ENCODE peak calls at places on chromosomes 1 and 21, in seven cellular contexts. H, N, D, M, P, A and C are unnamed samples.

GRCh38 chr1:70143052-70143659 is 62.2 kb downstream of the LRRC40 start:
- DNase-seq in M (no peak), D (no peak), A (no peak), P (no peak), N (no peak), H (no peak), C (no peak)

GRCh38 chr1:236760480-236760879 is 34.6 kb upstream of the MTR start:
- DNase-seq in N (no peak), M (no peak), P (no peak), D (no peak), H (no peak), A (no peak), C (no peak)

GRCh38 chr1:100530901-100531487 is 6.9 kb upstream of the GPR88 start:
- DNase-seq in N (no peak), H (peak; percentile 40), M (no peak), D (no peak), A (no peak), P (no peak), C (no peak)

GRCh38 chr1:15326691-15327530 is 79.9 kb downstream of the FHAD1 start:
- DNase-seq in M (no peak), H (no peak), D (no peak), P (no peak), N (no peak), A (peak; percentile 47), C (no peak)

GRCh38 chr21:17554619-17555472 is 42.0 kb downstream of the CXADR start:
- DNase-seq in P (no peak), D (peak; percentile 32), H (no peak), A (peak; percentile 61), M (no peak), N (no peak), C (no peak)

GRCh38 chr1:6251681-6252373 is 7.8 kb downstream of the HES3 start:
- DNase-seq in D (no peak), N (no peak), H (no peak), P (no peak), M (no peak), A (no peak), C (no peak)

GRCh38 chr1:193102662-193103061 is 2.6 kb downstream of the GLRX2 start:
- DNase-seq in H (no peak), M (no peak), D (peak; percentile 28), P (no peak), N (no peak), A (no peak), C (no peak)

GRCh38 chr1:17472814-17473213 is 33.3 kb upstream of the RCC2 start:
- DNase-seq in A (no peak), M (no peak), H (no peak), P (no peak), N (no peak), D (no peak), C (no peak)

GRCh38 chr1:172070055-172070454 is 228.8 kb downstream of the DNM3 start:
- DNase-seq in N (no peak), H (no peak), A (no peak), P (no peak), D (no peak), M (no peak), C (no peak)

GRCh38 chr1:173095632-173096031 is 44.9 kb upstream of the TNFSF18 start:
- DNase-seq in D (no peak), P (no peak), H (no peak), A (no peak), N (no peak), M (no peak), C (no peak)

GRCh38 chr1:210747890-210748289 is 386.1 kb downstream of the KCNH1 start:
- DNase-seq in P (no peak), M (no peak), A (no peak), H (no peak), N (no peak), D (no peak), C (no peak)

GRCh38 chr1:117375327-117375726 is 8.1 kb downstream of the MAN1A2 start:
- DNase-seq in N (no peak), H (no peak), D (no peak), M (no peak), A (no peak), P (no peak), C (no peak)

GRCh38 chr1:162626733-162627132 is 5.5 kb upstream of the DDR2 start:
- DNase-seq in A (no peak), N (no peak), D (no peak), H (no peak), P (no peak), M (no peak), C (no peak)

GRCh38 chr1:28036431-28036830 is 52.0 kb downstream of the EYA3 start:
- DNase-seq in P (no peak), A (no peak), H (no peak), M (no peak), N (no peak), D (no peak), C (no peak)

GRCh38 chr1:100387209-100387608 is 34.9 kb downstream of the CDC14A start:
- DNase-seq in N (no peak), H (no peak), P (no peak), A (no peak), D (no peak), M (no peak), C (no peak)

GRCh38 chr1:162138599-162139397 is 69.3 kb downstream of the NOS1AP start:
- DNase-seq in A (no peak), P (no peak), N (no peak), D (no peak), H (no peak), M (no peak), C (no peak)

DNA sequence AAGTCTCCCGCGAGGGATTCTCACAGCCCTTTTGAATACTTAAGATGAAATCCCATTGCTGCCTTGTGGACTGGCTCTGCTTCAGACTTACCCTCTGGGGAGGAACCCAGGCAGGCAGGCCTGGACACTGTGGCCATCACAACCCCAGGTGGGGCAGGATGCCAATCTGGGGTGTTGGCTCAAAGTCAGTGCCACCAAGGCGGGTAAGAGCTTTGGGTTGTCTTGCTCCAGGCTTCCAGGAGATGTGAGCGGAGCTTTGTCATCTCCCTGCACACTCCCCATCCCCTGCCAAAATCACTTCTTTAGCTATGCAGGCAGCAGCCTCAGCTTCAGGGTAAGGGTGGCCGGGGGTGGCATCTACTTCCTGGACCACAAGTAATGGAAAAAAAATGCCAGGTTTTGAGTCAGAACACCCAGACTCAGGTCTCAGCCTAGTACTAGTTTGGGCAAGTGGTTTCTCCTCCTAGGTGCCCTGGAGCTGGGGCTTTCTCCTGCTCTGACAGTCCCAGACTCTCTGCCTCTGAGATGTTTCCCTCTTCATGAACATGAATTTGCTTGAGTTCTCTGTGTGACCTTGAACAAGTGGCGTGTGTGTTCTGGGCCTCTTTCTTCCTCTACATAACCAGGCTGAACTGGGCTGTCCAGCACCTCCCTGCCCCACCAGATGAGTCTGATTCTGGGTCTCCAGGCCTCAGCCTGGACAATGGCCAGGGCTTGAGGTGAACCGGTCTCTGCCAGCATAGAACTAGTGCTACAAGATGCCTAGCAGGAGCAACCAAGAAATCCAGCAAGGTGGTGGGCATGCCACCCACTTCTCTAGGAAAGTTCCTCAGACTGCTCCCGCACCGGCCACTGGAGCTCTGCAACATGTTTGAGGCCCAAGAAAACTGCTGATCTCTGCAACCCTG is 65.4 kb downstream of the VWA5B1 start:
- DNase-seq in A (no peak), H (no peak), M (no peak), P (no peak), N (no peak), D (no peak), C (no peak)
- TF ChIP-seq JUND in A (no peak), H (no peak), M (no peak), P (no peak), N (no peak), D (no peak), C (no peak)

GRCh38 chr21:35256468-35256988 is 207.4 kb upstream of the RUNX1 start:
- DNase-seq in D (peak; percentile 29), A (peak; percentile 5), H (no peak), N (peak; percentile 89), M (no peak), P (no peak), C (peak; percentile 18)
- TF ChIP-seq JUND in D (no peak), A (peak; percentile 89), H (no peak), N (peak; percentile 77), M (peak; percentile 88), P (no peak), C (no peak)

DNA sequence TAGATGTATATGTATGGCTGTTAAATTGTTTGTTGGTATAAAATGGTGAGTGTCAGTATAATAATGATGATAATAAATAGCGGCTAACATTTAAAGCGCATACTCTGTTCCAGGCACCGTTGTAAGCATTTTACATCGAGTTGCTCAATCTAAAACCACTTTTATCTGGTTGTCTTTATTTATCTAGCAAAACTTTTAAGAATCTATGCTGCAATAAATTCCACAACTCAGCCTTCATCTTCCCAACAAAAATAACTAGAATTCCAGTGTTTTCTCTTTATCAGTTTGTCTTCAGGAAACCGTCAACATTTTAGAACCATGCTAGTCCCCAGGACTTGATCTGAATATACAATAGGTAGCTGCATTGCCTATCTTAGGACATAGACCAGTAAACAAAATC is 19.3 kb upstream of the SLC16A1 start:
- DNase-seq in H (no peak), N (no peak), D (peak; percentile 28), P (no peak), M (no peak), A (no peak), C (no peak)
- TF ChIP-seq JUND in H (no peak), N (no peak), D (no peak), P (no peak), M (no peak), A (no peak), C (no peak)

GRCh38 chr1:207018707-207019106 is 13.8 kb downstream of the C1orf116 start:
- DNase-seq in H (no peak), A (no peak), N (no peak), P (no peak), M (no peak), D (no peak), C (no peak)

GRCh38 chr1:207019161-207019560 is 13.4 kb downstream of the C1orf116 start:
- DNase-seq in A (no peak), N (no peak), H (no peak), M (no peak), D (no peak), P (no peak), C (no peak)

GRCh38 chr1:207015791-207016190 is 16.8 kb downstream of the C1orf116 start:
- DNase-seq in M (no peak), H (no peak), A (no peak), D (no peak), P (no peak), N (no peak), C (no peak)

GRCh38 chr1:207020016-207020708 is 12.4 kb downstream of the C1orf116 start:
- DNase-seq in H (no peak), M (peak; percentile 59), N (peak; percentile 60), P (no peak), D (peak; percentile 52), A (no peak), C (no peak)

DNA sequence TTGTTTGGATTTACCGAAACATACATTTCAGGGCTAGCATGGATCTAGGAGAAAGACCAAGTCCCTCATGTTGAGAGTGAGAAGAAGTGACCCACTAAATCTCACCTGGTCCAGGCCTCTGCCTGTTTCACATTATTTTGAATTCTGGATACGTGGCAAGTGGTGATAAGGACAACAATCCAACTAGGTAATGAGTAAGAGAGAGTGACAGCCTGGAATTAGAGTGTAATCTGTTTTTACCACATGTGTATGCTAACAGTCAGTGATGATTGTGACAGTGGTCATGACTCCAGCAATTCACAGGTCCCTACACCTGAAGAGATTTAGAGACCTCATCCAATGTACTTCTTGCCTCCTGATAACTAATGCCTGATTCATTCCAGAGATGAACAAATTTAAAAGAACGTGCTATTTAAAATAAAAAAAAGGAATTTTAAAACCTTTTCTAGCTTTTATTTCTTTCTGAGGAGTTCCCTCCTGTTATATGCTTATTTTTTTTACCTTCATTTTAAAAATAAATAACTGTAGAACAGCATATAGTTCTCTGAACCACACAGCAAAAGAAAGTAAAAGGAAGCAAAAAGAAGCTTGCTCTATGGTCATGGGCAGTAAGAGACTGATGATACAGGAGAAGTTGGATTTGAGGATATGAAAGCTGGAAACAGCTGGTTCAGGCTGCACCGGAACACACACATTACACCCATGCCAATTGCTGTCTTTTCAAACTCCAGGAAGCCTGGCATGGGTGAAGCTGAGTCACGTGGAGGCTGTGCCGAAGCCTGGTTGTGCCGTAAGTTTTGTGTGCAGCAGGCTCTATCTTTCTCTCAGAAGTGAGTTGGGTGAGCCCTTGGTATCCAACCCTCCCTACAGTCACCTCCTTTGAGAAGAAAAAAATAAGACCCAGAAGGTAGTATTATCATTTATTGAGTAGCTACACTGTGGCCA is 14.7 kb downstream of the C1orf116 start:
- DNase-seq in P (no peak), H (no peak), A (no peak), D (no peak), N (no peak), M (peak; percentile 81), C (no peak)
- TF ChIP-seq JUND in P (no peak), H (no peak), A (no peak), D (no peak), N (no peak), M (peak; percentile 84), C (no peak)